ENCODE peak calls at places on chromosomes 4 and X, in seven cellular contexts. A, J, Y, V, C, K and G are unnamed samples.

GRCh38 chr4:141668200-141668599 is 31.8 kb downstream of the IL15 start:
- DNase-seq in V (no peak), C (no peak), K (no peak), J (no peak), A (no peak), Y (peak; percentile 24), G (no peak)

GRCh38 chr4:105483840-105484239 is 10.0 kb upstream of the PPA2 start:
- DNase-seq in J (no peak), K (no peak), V (no peak), Y (no peak), A (no peak), C (no peak), G (no peak)

GRCh38 chr4:108118505-108118904 is 50.2 kb downstream of the LEF1 start:
- DNase-seq in C (no peak), Y (no peak), J (peak; percentile 28), K (peak; percentile 31), A (no peak), V (peak; percentile 62), G (peak; percentile 54)

GRCh38 chrX:1661048-1661921 is 46.4 kb downstream of the ASMT start:
- DNase-seq in A (no peak), J (no peak), C (peak; percentile 90), Y (no peak), K (no peak), V (peak; percentile 63), G (peak; percentile 89)

GRCh38 chr4:119932277-119932676 is 134.4 kb downstream of the MAD2L1 start:
- DNase-seq in V (no peak), K (no peak), J (no peak), C (no peak), A (no peak), Y (no peak), G (no peak)

GRCh38 chr4:145937021-145937861 is 1.4 kb downstream of the ZNF827 start:
- DNase-seq in V (peak; percentile 77), C (peak; percentile 29), J (peak; percentile 86), A (peak; percentile 13), K (peak; percentile 14), Y (peak; percentile 72), G (peak; percentile 75)

GRCh38 chr4:104235966-104236365 is 258.7 kb downstream of the CXXC4 start:
- DNase-seq in K (no peak), V (no peak), A (no peak), Y (no peak), C (no peak), J (no peak), G (no peak)

GRCh38 chrX:110086916-110087484 is 84.1 kb downstream of the TMEM164 start:
- DNase-seq in K (no peak), Y (peak; percentile 47), J (peak; percentile 64), A (no peak), C (no peak), V (no peak), G (no peak)

GRCh38 chr4:141347738-141348524 is 127.2 kb downstream of the ZNF330 start:
- DNase-seq in V (no peak), K (no peak), A (no peak), Y (no peak), C (no peak), J (no peak), G (no peak)

GRCh38 chr4:107069049-107069448 is 32.9 kb upstream of the DKK2 start:
- DNase-seq in V (no peak), Y (peak; percentile 30), J (no peak), A (no peak), K (no peak), C (no peak), G (no peak)

GRCh38 chr4:54095110-54095800 is 4.7 kb upstream of the GSX2 start:
- DNase-seq in Y (no peak), J (no peak), V (no peak), C (no peak), K (no peak), A (no peak), G (no peak)

GRCh38 chr4:54120517-54120916 is 20.6 kb downstream of the GSX2 start:
- DNase-seq in A (no peak), C (no peak), K (no peak), V (no peak), Y (no peak), J (no peak), G (no peak)

GRCh38 chr4:67288964-67289363 is 256.3 kb downstream of the CENPC start:
- DNase-seq in C (no peak), Y (no peak), J (peak; percentile 49), A (peak; percentile 8), V (no peak), K (peak; percentile 11), G (peak; percentile 33)

GRCh38 chr4:1738410-1738809 is 17.1 kb downstream of the TACC3 start:
- DNase-seq in C (no peak), Y (no peak), K (no peak), A (no peak), V (no peak), J (no peak), G (no peak)

GRCh38 chrX:55167124-55167523 is 53.0 kb upstream of the PAGE5 start:
- DNase-seq in K (no peak), Y (no peak), V (no peak), A (no peak), J (no peak), C (no peak), G (no peak)

GRCh38 chr4:184807797-184808718 is 17.7 kb downstream of the ACSL1 start:
- DNase-seq in A (peak; percentile 7), K (peak; percentile 16), Y (no peak), J (no peak), C (no peak), V (no peak), G (no peak)

GRCh38 chr4:177348348-177348747 is 38.7 kb downstream of the NEIL3 start:
- DNase-seq in Y (no peak), C (no peak), A (no peak), J (no peak), V (no peak), K (no peak), G (no peak)

GRCh38 chr4:118398226-118399090 is 45.7 kb upstream of the PRSS12 start:
- DNase-seq in C (no peak), Y (no peak), J (no peak), V (peak; percentile 36), A (no peak), K (no peak), G (peak; percentile 15)

GRCh38 chr4:20276848-20277247 is 25.1 kb downstream of the SLIT2 start:
- DNase-seq in V (no peak), C (no peak), A (no peak), J (no peak), Y (no peak), K (no peak), G (no peak)

GRCh38 chr4:28636971-28637370 is 1776.3 kb downstream of the STIM2 start:
- DNase-seq in J (no peak), C (no peak), V (no peak), K (no peak), A (no peak), Y (no peak), G (no peak)

GRCh38 chr4:54067163-54067562 is 2.8 kb upstream of the CHIC2 start:
- DNase-seq in Y (peak; percentile 68), A (no peak), C (no peak), V (no peak), J (peak; percentile 55), K (no peak), G (no peak)

GRCh38 chr4:152536545-152537182 is 772 bp upstream of the FBXW7 start:
- DNase-seq in V (no peak), J (peak; percentile 83), Y (peak; percentile 38), K (no peak), C (peak; percentile 7), A (peak; percentile 6), G (peak; percentile 55)

GRCh38 chr4:3871181-3871852 is 105.1 kb downstream of the ADRA2C start:
- DNase-seq in Y (no peak), A (no peak), C (no peak), J (peak; percentile 61), K (peak; percentile 31), V (no peak), G (no peak)

GRCh38 chr4:52051213-52051614 is at the start of gene SPATA18:
- DNase-seq in K (no peak), C (no peak), A (no peak), V (peak; percentile 45), J (peak; percentile 71), Y (peak; percentile 91), G (peak; percentile 62)

GRCh38 chr4:71009796-71010588 is 16.5 kb downstream of the DCK start:
- DNase-seq in J (peak; percentile 12), K (no peak), C (peak; percentile 48), V (no peak), Y (peak; percentile 58), A (no peak), G (peak; percentile 55)

GRCh38 chrX:142036111-142036510 is 132.4 kb downstream of the MAGEC1 start:
- DNase-seq in V (no peak), C (no peak), K (no peak), J (no peak), A (no peak), Y (no peak), G (no peak)